ENCODE peak calls at places on chromosomes 4 and X, in nine cellular contexts. A is endodermal cell; G is progenitor cell of endocrine pancreas; R is HCT116; O is lung; B is RWPE2; F is IMR-90; P is gastrocnemius medialis; N is CD4-positive, alpha-beta T cell. J is an unnamed sample.

GRCh38 chr4:128354205-128354821 is 66.7 kb upstream of the PGRMC2 start:
- DNase-seq in A (no peak), G (no peak), R (no peak), O (peak; percentile 32), B (no peak), F (peak; percentile 97), P (no peak), N (no peak), J (no peak)

GRCh38 chr4:158033416-158033863 is 139.4 kb downstream of the GASK1B start:
- DNase-seq in A (no peak), G (no peak), R (no peak), O (no peak), B (no peak), F (peak; percentile 61), P (no peak), N (no peak), J (no peak)

GRCh38 chr4:80134936-80135701 is 62.1 kb upstream of the ANTXR2 start:
- DNase-seq in A (no peak), G (no peak), R (no peak), O (no peak), B (no peak), F (peak; percentile 42), P (no peak), N (no peak), J (no peak)

GRCh38 chr4:189124149-189124758 is 816.4 kb upstream of the FRG1 start:
- DNase-seq in A (peak; percentile 67), G (no peak), R (peak; percentile 22), O (no peak), B (no peak), F (peak; percentile 74), P (no peak), N (no peak), J (no peak)

GRCh38 chr4:58553031-58553430 is 1442.8 kb upstream of the IGFBP7 start:
- DNase-seq in A (no peak), G (no peak), R (no peak), O (no peak), B (no peak), F (no peak), P (no peak), N (no peak), J (no peak)

GRCh38 chrX:67545772-67546495 is 2.1 kb downstream of the AR start:
- DNase-seq in A (peak; percentile 64), G (no peak), R (no peak), O (no peak), B (no peak), F (no peak), P (no peak), N (no peak), J (peak; percentile 91)

GRCh38 chr4:90495936-90496335 is 368.7 kb downstream of the CCSER1 start:
- DNase-seq in A (no peak), G (no peak), R (no peak), O (no peak), B (no peak), F (no peak), P (no peak), N (no peak), J (no peak)

GRCh38 chr4:110149089-110149488 is 49.3 kb downstream of the ELOVL6 start:
- DNase-seq in A (no peak), G (no peak), R (no peak), O (no peak), B (no peak), F (no peak), P (no peak), N (no peak), J (no peak)

GRCh38 chrX:133454525-133455323 is 39.4 kb upstream of the GPC4 start:
- DNase-seq in A (peak; percentile 67), G (no peak), R (no peak), O (no peak), B (no peak), F (no peak), P (no peak), N (no peak), J (no peak)

GRCh38 chrX:153499876-153500275 is 5.1 kb downstream of the BGN start:
- DNase-seq in A (no peak), G (no peak), R (no peak), O (no peak), B (no peak), F (no peak), P (no peak), N (no peak), J (no peak)

GRCh38 chr4:9964884-9965283 is 56.4 kb downstream of the SLC2A9 start:
- DNase-seq in A (no peak), G (no peak), R (no peak), O (no peak), B (no peak), F (no peak), P (no peak), N (no peak), J (no peak)

GRCh38 chrX:132412208-132412607 is 76.6 kb downstream of the MBNL3 start:
- DNase-seq in A (peak; percentile 85), G (no peak), R (no peak), O (no peak), B (no peak), F (no peak), P (no peak), N (no peak), J (no peak)

GRCh38 chr4:48635310-48635709 is 144.8 kb downstream of the FRYL start:
- DNase-seq in A (no peak), G (no peak), R (peak; percentile 38), O (no peak), B (no peak), F (peak; percentile 37), P (no peak), N (no peak), J (no peak)

GRCh38 chr4:187179086-187180070 is 455.7 kb upstream of the FAT1 start:
- DNase-seq in A (no peak), G (no peak), R (no peak), O (no peak), B (no peak), F (peak; percentile 6), P (no peak), N (no peak), J (no peak)

DNA sequence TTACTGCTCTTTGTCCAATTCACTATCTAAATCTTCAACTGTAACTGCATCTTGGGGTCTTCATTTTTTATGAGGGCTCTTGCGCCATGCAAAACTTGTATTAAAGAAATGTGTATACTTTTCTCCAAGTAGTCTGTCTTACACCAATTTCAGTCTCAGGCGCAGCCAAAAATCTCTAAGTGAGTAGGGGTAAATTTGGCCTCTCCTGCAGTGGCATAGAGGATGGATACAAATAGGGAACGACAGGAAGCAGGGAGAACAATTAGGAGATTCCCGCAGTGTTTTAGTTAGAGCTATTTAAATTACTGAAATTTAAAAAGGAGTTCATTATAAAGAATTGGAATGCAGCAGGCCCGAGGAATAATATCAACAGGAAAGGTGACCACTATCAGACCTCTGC is 30.2 kb downstream of the DMP1 start:
- DNase-seq in A (no peak), G (no peak), R (no peak), O (no peak), B (no peak), F (no peak), P (no peak), N (no peak), J (no peak)
- TF ChIP-seq CTCF in A (no peak), G (no peak), R (no peak), O (no peak), B (no peak), F (no peak), P (no peak), N (no peak), J (no peak)

GRCh38 chr4:144788469-144788868 is 142.5 kb downstream of the HHIP start:
- DNase-seq in A (no peak), G (no peak), R (no peak), O (no peak), B (no peak), F (no peak), P (no peak), N (no peak), J (no peak)

GRCh38 chr4:144782345-144782744 is 136.4 kb downstream of the HHIP start:
- DNase-seq in A (no peak), G (no peak), R (no peak), O (no peak), B (no peak), F (no peak), P (no peak), N (no peak), J (no peak)

GRCh38 chr4:144787365-144788263 is 141.7 kb downstream of the HHIP start:
- DNase-seq in A (no peak), G (no peak), R (peak; percentile 31), O (no peak), B (no peak), F (peak; percentile 49), P (no peak), N (no peak), J (no peak)
- TF ChIP-seq CTCF in A (peak; percentile 86), G (peak; percentile 75), R (peak; percentile 16), O (peak; percentile 8), B (peak; percentile 81), F (peak; percentile 48), P (peak; percentile 11), N (peak; percentile 20), J (peak; percentile 89)

DNA sequence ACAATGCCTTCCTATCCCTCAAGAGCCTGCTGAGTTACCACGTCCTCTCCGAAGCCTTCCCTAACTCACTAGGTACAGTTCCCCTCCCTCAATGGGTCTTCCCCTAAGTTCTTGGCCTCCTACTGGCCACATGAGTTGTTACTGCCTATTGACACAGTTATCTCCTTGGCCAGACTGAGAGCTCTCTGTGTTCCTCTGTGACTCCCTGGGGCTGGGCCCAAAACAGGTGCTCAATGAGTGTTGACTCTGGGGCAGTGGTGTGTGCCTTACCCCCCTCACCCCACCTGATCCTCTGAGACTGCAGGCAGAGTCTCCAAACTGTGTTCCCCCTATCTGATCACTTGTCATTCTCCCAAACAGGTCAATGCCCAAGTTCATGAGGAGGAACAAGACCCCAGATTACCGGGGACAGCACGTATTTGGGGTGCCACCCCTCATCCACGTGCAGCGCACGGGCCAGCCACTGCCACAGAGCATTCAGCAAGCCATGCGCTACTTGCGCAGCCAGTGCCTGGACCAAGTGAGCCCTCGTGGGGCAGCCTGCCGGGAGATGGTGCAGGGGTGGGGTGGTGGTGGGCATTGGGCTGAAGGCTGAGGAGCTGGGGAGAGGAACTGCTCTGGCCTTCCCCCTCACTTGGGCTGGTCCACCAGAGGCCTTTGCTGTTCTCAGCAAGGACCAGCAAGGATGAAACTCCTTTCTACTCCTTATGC is 72.6 kb downstream of the STARD8 start:
- DNase-seq in A (peak; percentile 57), G (no peak), R (no peak), O (no peak), B (no peak), F (no peak), P (no peak), N (no peak), J (no peak)
- TF ChIP-seq CTCF in A (peak; percentile 65), G (peak; percentile 30), R (no peak), O (no peak), B (no peak), F (peak; percentile 8), P (no peak), N (no peak), J (peak; percentile 49)

GRCh38 chr4:73257242-73257994 is 1.2 kb downstream of the ANKRD17 start:
- DNase-seq in A (peak; percentile 80), G (peak; percentile 19), R (peak; percentile 70), O (peak; percentile 73), B (no peak), F (peak; percentile 85), P (peak; percentile 82), N (peak; percentile 41), J (no peak)

GRCh38 chr4:73259552-73260140 is 1.0 kb upstream of the ANKRD17 start:
- DNase-seq in A (no peak), G (no peak), R (no peak), O (no peak), B (no peak), F (no peak), P (peak; percentile 16), N (no peak), J (no peak)

GRCh38 chr4:73258668-73259551 is at the start of gene ANKRD17:
- DNase-seq in A (peak; percentile 97), G (peak; percentile 87), R (peak; percentile 82), O (peak; percentile 94), B (peak; percentile 91), F (peak; percentile 91), P (peak; percentile 90), N (peak; percentile 77), J (peak; percentile 96)

GRCh38 chr4:73257995-73258667 is 467 bp downstream of the ANKRD17 start:
- DNase-seq in A (no peak), G (peak; percentile 20), R (no peak), O (peak; percentile 29), B (no peak), F (peak; percentile 32), P (peak; percentile 44), N (no peak), J (no peak)
- TF ChIP-seq CTCF in A (peak; percentile 54), G (peak; percentile 14), R (no peak), O (no peak), B (peak; percentile 49), F (peak; percentile 34), P (no peak), N (peak; percentile 22), J (peak; percentile 75)